ENCODE peak calls at places on chromosomes 11 and 22, in six cellular contexts. J is fibroblast of lung; Q is left ventricle myocardium inferior; V is adipocyte; G is IMR-90; W is naive thymus-derived CD4-positive, alpha-beta T cell. R is an unnamed sample.
A peak's percentile ranks its signal among the peaks of the same experiment; 100 is the strongest.

GRCh38 chr11:30585067-30585891 is 874 bp downstream of the MPPED2 start:
- DNase-seq in J (no peak), Q (peak; percentile 37), V (peak; percentile 7), G (no peak), W (no peak), R (no peak)

GRCh38 chr11:126585388-126586302 is 230.2 kb downstream of the ST3GAL4 start:
- DNase-seq in J (peak; percentile 94), Q (peak; percentile 52), V (peak; percentile 92), G (peak; percentile 96), W (no peak), R (peak; percentile 82)

GRCh38 chr22:50627914-50628542 is at the start of gene ARSA:
- DNase-seq in J (peak; percentile 82), Q (peak; percentile 85), V (peak; percentile 95), G (peak; percentile 81), W (peak; percentile 77), R (peak; percentile 89)

GRCh38 chr22:32355760-32356159 is 1.9 kb upstream of the RFPL3 start:
- DNase-seq in J (no peak), Q (no peak), V (no peak), G (no peak), W (no peak), R (no peak)

GRCh38 chr11:6894097-6894496 is 1.8 kb upstream of the OR2D2 start:
- DNase-seq in J (no peak), Q (no peak), V (no peak), G (no peak), W (no peak), R (no peak)

GRCh38 chr22:40817737-40818136 is 1.4 kb downstream of the SLC25A17 start:
- DNase-seq in J (no peak), Q (no peak), V (no peak), G (no peak), W (no peak), R (no peak)

GRCh38 chr22:44668886-44669724 is 32.9 kb upstream of the PRR5 start:
- DNase-seq in J (no peak), Q (no peak), V (peak; percentile 50), G (no peak), W (no peak), R (no peak)

GRCh38 chr11:126732981-126733380 is 267.6 kb downstream of the KIRREL3 start:
- DNase-seq in J (no peak), Q (no peak), V (no peak), G (no peak), W (no peak), R (no peak)

GRCh38 chr22:50542416-50542927 is 3.2 kb upstream of the KLHDC7B start:
- DNase-seq in J (no peak), Q (no peak), V (no peak), G (no peak), W (no peak), R (no peak)

GRCh38 chr11:5528495-5528894 is 12.0 kb upstream of the UBQLNL start:
- DNase-seq in J (no peak), Q (no peak), V (no peak), G (no peak), W (no peak), R (no peak)

GRCh38 chr11:9396752-9397151 is 12.3 kb downstream of the IPO7 start:
- DNase-seq in J (no peak), Q (no peak), V (no peak), G (no peak), W (no peak), R (no peak)

GRCh38 chr22:50673231-50674126 is 856 bp downstream of the SHANK3 start:
- DNase-seq in J (no peak), Q (no peak), V (no peak), G (no peak), W (peak; percentile 26), R (no peak)

GRCh38 chr22:37318255-37319109 is 36.2 kb downstream of the CYTH4 start:
- DNase-seq in J (no peak), Q (no peak), V (no peak), G (no peak), W (no peak), R (no peak)

GRCh38 chr11:35305670-35306382 is 113.5 kb downstream of the SLC1A2 start:
- DNase-seq in J (peak; percentile 48), Q (no peak), V (peak; percentile 59), G (peak; percentile 56), W (peak; percentile 53), R (peak; percentile 47)

GRCh38 chr22:35253946-35254345 is 3.3 kb upstream of the HMGXB4 start:
- DNase-seq in J (no peak), Q (no peak), V (no peak), G (no peak), W (no peak), R (no peak)

GRCh38 chr11:57639321-57640067 is 10.2 kb downstream of the YPEL4 start:
- DNase-seq in J (peak; percentile 68), Q (no peak), V (peak; percentile 40), G (peak; percentile 57), W (peak; percentile 28), R (peak; percentile 38)

DNA sequence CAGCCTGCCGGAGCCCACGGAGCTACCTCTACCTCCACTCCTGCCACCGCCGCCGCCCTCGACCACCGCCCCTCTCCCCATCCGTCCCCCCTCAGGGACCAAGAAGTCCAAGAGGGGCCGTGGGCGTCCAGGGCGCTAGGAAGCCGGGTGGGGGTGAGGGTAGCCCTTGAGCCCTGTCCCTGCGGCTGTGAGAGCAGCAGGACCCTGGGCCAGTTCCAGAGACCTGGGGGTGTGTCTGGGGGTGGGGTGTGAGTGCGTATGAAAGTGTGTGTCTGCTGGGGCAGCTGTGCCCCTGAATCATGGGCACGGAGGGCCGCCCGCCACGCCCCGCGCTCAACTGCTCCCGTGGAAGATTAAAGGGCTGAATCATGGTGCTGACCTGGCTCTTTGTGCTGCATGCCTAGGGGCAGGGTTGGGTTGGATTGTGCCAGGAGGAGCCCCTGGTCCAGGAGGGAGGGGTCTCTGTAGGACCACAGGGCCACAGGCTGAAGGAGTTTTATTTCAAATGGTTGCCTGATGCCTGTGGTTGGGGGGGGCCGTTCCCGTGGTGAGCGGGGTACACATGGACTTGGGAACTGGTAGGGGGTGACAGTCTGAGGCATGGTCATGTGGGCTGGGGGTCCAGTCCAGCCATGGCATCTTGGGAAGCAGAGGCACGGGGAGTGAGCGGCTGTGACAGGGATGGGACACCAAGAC is 2.3 kb downstream of the PTPRCAP start:
- DNase-seq in J (no peak), Q (no peak), V (no peak), G (no peak), W (no peak), R (no peak)
- H3K36me3 ChIP-seq in J (peaks cover 44% of the 10 kb centered on the region), Q (peaks cover 73% of the 10 kb centered on the region), V (peaks cover 61% of the 10 kb centered on the region), G (peaks cover 52% of the 10 kb centered on the region), W (peaks cover 59% of the 10 kb centered on the region), R (peaks cover 46% of the 10 kb centered on the region)

DNA sequence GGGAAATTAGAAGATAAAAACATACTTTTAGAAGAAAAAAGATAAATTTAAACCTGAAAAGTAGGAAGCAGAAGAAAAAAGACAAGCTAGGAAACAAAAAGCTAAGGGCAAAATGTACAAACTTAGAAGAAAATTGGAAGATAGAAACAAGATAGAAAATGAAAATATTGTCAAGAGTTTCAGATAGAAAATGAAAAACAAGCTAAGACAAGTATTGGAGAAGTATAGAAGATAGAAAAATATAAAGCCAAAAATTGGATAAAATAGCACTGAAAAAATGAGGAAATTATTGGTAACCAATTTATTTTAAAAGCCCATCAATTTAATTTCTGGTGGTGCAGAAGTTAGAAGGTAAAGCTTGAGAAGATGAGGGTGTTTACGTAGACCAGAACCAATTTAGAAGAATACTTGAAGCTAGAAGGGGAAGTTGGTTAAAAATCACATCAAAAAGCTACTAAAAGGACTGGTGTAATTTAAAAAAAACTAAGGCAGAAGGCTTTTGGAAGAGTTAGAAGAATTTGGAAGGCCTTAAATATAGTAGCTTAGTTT is 942 bp downstream of the MALAT1 start:
- DNase-seq in J (no peak), Q (no peak), V (no peak), G (no peak), W (no peak), R (no peak)
- H3K4me3 ChIP-seq in J (peak overlapping the region; percentile 78), Q (peak overlapping the region; percentile 89), V (peak overlapping the region; percentile 90), G (peak overlapping the region; percentile 72), W (peak overlapping the region; percentile 99), R (peak overlapping the region; percentile 87)

DNA sequence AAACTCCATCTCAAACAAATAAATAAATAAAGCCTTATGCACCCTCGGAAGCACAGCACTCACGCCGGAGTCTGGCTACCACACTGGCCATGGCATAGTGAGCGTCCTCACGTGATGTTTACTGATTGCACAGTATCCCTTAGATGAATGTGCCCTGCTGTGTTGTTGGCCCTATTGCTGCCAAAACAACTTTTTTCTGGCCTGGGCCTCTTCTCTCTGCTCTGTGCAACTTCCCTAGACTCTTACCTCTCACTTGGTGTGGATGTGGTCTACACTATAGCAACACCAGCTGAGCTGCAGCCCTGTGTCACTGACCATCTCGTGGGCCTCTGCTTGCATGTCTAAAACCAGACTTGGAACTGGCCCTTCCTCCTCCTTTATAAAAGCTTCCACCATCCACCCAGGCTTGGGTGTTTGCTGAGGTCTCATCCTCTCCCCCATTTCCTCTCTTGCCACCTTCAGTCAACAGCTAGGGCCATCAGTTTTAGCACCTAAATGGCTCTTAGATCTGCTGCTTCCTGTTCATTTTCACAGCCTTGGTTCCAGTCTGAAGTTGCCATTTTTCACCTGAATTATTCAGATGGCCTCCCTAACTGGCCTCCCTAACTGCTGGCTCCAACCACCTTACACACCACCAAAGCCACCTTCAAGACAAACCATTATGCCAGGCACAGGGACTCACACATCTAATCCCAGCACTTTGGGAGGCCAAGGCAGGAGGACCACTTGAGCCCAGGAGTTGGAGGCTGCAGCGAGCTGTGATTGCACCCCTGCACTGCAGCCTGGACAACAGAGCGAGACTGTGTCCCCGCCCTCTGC is 9.2 kb downstream of the ZNF74 start:
- DNase-seq in J (no peak), Q (no peak), V (no peak), G (no peak), W (no peak), R (no peak)
- H3K36me3 ChIP-seq in J (peaks cover 13% of the 10 kb centered on the region), Q (peaks cover 38% of the 10 kb centered on the region), V (peaks cover 8% of the 10 kb centered on the region), G (peaks cover 48% of the 10 kb centered on the region), W (peaks cover 58% of the 10 kb centered on the region), R (peaks cover 3% of the 10 kb centered on the region)

GRCh38 chr11:638616-639323 is 1.7 kb downstream of the DRD4 start:
- DNase-seq in J (peak; percentile 15), Q (no peak), V (no peak), G (no peak), W (no peak), R (no peak)

GRCh38 chr11:637593-638507 is 781 bp downstream of the DRD4 start:
- DNase-seq in J (no peak), Q (no peak), V (no peak), G (no peak), W (no peak), R (no peak)

GRCh38 chr11:640021-640706 is 3.1 kb downstream of the DRD4 start:
- DNase-seq in J (no peak), Q (no peak), V (no peak), G (no peak), W (no peak), R (no peak)

GRCh38 chr11:637333-637592 is 194 bp downstream of the DRD4 start:
- DNase-seq in J (no peak), Q (no peak), V (no peak), G (no peak), W (no peak), R (no peak)

DNA sequence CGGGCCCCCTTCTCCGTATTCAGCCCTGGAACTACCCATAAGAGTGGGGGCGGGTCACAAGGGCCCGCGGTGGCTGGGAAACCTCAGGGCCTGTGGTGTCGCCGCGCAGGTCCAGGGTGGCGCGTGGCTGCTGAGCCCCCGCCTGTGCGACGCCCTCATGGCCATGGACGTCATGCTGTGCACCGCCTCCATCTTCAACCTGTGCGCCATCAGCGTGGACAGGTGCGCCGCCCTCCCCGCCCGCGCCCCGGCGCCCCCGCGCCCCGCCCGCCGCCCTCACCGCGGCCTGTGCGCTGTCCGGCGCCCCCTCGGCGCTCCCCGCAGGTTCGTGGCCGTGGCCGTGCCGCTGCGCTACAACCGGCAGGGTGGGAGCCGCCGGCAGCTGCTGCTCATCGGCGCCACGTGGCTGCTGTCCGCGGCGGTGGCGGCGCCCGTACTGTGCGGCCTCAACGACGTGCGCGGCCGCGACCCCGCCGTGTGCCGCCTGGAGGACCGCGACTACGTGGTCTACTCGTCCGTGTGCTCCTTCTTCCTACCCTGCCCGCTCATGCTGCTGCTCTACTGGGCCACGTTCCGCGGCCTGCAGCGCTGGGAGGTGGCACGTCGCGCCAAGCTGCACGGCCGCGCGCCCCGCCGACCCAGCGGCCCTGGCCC is 2.4 kb downstream of the DRD4 start:
- DNase-seq in J (no peak), Q (no peak), V (no peak), G (no peak), W (no peak), R (no peak)
- H3K4me3 ChIP-seq in J (no peak overlapping the region), Q (peak overlapping the region; percentile 17), V (no peak overlapping the region), G (no peak overlapping the region), W (no peak overlapping the region), R (no peak overlapping the region)